ENCODE peak calls at places on chromosomes 7 and 10, in five cellular contexts. One of them, this sample, is unnamed.

GRCh38 chr10:11318812-11319598 is 292.4 kb downstream of the USP6NL start:
- DNase-seq in A549: no peak
- DNase-seq in choroid plexus epithelial cell: no peak
- DNase-seq in mucosa of descending colon: no peak
- DNase-seq in A673: no peak
- DNase-seq in this sample: no peak

GRCh38 chr10:96512997-96513685 is 585 bp downstream of the TLL2 start:
- DNase-seq in A549: peak; percentile 16
- DNase-seq in choroid plexus epithelial cell: peak; percentile 45
- DNase-seq in mucosa of descending colon: no peak
- DNase-seq in A673: no peak
- DNase-seq in this sample: peak; percentile 66

GRCh38 chr7:7352845-7353244 is 170.5 kb downstream of the C1GALT1 start:
- DNase-seq in A549: no peak
- DNase-seq in choroid plexus epithelial cell: no peak
- DNase-seq in mucosa of descending colon: no peak
- DNase-seq in A673: no peak
- DNase-seq in this sample: no peak

GRCh38 chr7:130420943-130421578 is 19.8 kb downstream of the CEP41 start:
- DNase-seq in A549: no peak
- DNase-seq in choroid plexus epithelial cell: peak; percentile 39
- DNase-seq in mucosa of descending colon: no peak
- DNase-seq in A673: no peak
- DNase-seq in this sample: no peak

GRCh38 chr7:50268990-50269389 is 35.5 kb upstream of the IKZF1 start:
- DNase-seq in A549: no peak
- DNase-seq in choroid plexus epithelial cell: no peak
- DNase-seq in mucosa of descending colon: no peak
- DNase-seq in A673: no peak
- DNase-seq in this sample: no peak

GRCh38 chr10:103752680-103753248 is 102.6 kb downstream of the SH3PXD2A start:
- DNase-seq in A549: no peak
- DNase-seq in choroid plexus epithelial cell: no peak
- DNase-seq in mucosa of descending colon: no peak
- DNase-seq in A673: no peak
- DNase-seq in this sample: peak; percentile 62

GRCh38 chr10:13351340-13351915 is 3.3 kb upstream of the SEPHS1 start:
- DNase-seq in A549: no peak
- DNase-seq in choroid plexus epithelial cell: no peak
- DNase-seq in mucosa of descending colon: no peak
- DNase-seq in A673: no peak
- DNase-seq in this sample: peak; percentile 64

GRCh38 chr10:78985973-78986372 is 82.8 kb upstream of the ZMIZ1 start:
- DNase-seq in A549: no peak
- DNase-seq in choroid plexus epithelial cell: no peak
- DNase-seq in mucosa of descending colon: no peak
- DNase-seq in A673: no peak
- DNase-seq in this sample: no peak

GRCh38 chr10:62492012-62492869 is 118.1 kb downstream of the ZNF365 start:
- DNase-seq in A549: no peak
- DNase-seq in choroid plexus epithelial cell: peak; percentile 56
- DNase-seq in mucosa of descending colon: no peak
- DNase-seq in A673: peak; percentile 43
- DNase-seq in this sample: peak; percentile 6

GRCh38 chr7:138981332-138982203 is at the start of gene KIAA1549:
- DNase-seq in A549: peak; percentile 67
- DNase-seq in choroid plexus epithelial cell: peak; percentile 64
- DNase-seq in mucosa of descending colon: peak; percentile 65
- DNase-seq in A673: peak; percentile 75
- DNase-seq in this sample: peak; percentile 57

GRCh38 chr10:34008641-34009040 is 674.2 kb upstream of the NRP1 start:
- DNase-seq in A549: no peak
- DNase-seq in choroid plexus epithelial cell: no peak
- DNase-seq in mucosa of descending colon: no peak
- DNase-seq in A673: no peak
- DNase-seq in this sample: no peak

GRCh38 chr10:878333-878753 is 53.2 kb downstream of the LARP4B start:
- DNase-seq in A549: no peak
- DNase-seq in choroid plexus epithelial cell: peak; percentile 56
- DNase-seq in mucosa of descending colon: no peak
- DNase-seq in A673: no peak
- DNase-seq in this sample: no peak

GRCh38 chr10:78318305-78318704 is 284.6 kb downstream of the RPS24 start:
- DNase-seq in A549: no peak
- DNase-seq in choroid plexus epithelial cell: no peak
- DNase-seq in mucosa of descending colon: no peak
- DNase-seq in A673: no peak
- DNase-seq in this sample: no peak

GRCh38 chr10:6228010-6228511 is 25.3 kb downstream of the PFKFB3 start:
- DNase-seq in A549: no peak
- DNase-seq in choroid plexus epithelial cell: peak; percentile 76
- DNase-seq in mucosa of descending colon: no peak
- DNase-seq in A673: no peak
- DNase-seq in this sample: no peak

GRCh38 chr7:66043681-66044497 is 31.7 kb upstream of the ASL start:
- DNase-seq in A549: no peak
- DNase-seq in choroid plexus epithelial cell: peak; percentile 33
- DNase-seq in mucosa of descending colon: peak; percentile 80
- DNase-seq in A673: no peak
- DNase-seq in this sample: peak; percentile 36

GRCh38 chr7:116762951-116763350 is 91.0 kb downstream of the MET start:
- DNase-seq in A549: no peak
- DNase-seq in choroid plexus epithelial cell: no peak
- DNase-seq in mucosa of descending colon: no peak
- DNase-seq in A673: no peak
- DNase-seq in this sample: no peak

GRCh38 chr7:1908823-1909420 is 238.8 kb downstream of the ELFN1 start:
- DNase-seq in A549: no peak
- DNase-seq in choroid plexus epithelial cell: no peak
- DNase-seq in mucosa of descending colon: peak; percentile 37
- DNase-seq in A673: no peak
- DNase-seq in this sample: no peak
- TF ChIP-seq CTCF in A549: no peak
- TF ChIP-seq CTCF in choroid plexus epithelial cell: no peak
- TF ChIP-seq CTCF in mucosa of descending colon: no peak
- TF ChIP-seq CTCF in A673: no peak
- TF ChIP-seq CTCF in this sample: no peak

GRCh38 chr7:73893342-73894101 is 32.6 kb downstream of the TMEM270 start:
- DNase-seq in A549: no peak
- DNase-seq in choroid plexus epithelial cell: no peak
- DNase-seq in mucosa of descending colon: peak; percentile 31
- DNase-seq in A673: no peak
- DNase-seq in this sample: no peak

GRCh38 chr7:73896454-73896853 is 35.5 kb downstream of the TMEM270 start:
- DNase-seq in A549: no peak
- DNase-seq in choroid plexus epithelial cell: no peak
- DNase-seq in mucosa of descending colon: no peak
- DNase-seq in A673: no peak
- DNase-seq in this sample: no peak

GRCh38 chr7:73892003-73892975 is 31.3 kb downstream of the TMEM270 start:
- DNase-seq in A549: no peak
- DNase-seq in choroid plexus epithelial cell: peak; percentile 55
- DNase-seq in mucosa of descending colon: no peak
- DNase-seq in A673: no peak
- DNase-seq in this sample: no peak

GRCh38 chr7:73895626-73896025 is 34.7 kb downstream of the TMEM270 start:
- DNase-seq in A549: no peak
- DNase-seq in choroid plexus epithelial cell: no peak
- DNase-seq in mucosa of descending colon: no peak
- DNase-seq in A673: no peak
- DNase-seq in this sample: no peak

GRCh38 chr7:73894851-73895441 is 34.0 kb downstream of the TMEM270 start:
- DNase-seq in A549: peak; percentile 76
- DNase-seq in choroid plexus epithelial cell: peak; percentile 61
- DNase-seq in mucosa of descending colon: peak; percentile 78
- DNase-seq in A673: no peak
- DNase-seq in this sample: no peak
- TF ChIP-seq CTCF in A549: no peak
- TF ChIP-seq CTCF in choroid plexus epithelial cell: no peak
- TF ChIP-seq CTCF in mucosa of descending colon: no peak
- TF ChIP-seq CTCF in A673: no peak
- TF ChIP-seq CTCF in this sample: no peak

GRCh38 chr10:44854693-44855350 is 56.3 kb upstream of the TMEM72 start:
- DNase-seq in A549: no peak
- DNase-seq in choroid plexus epithelial cell: no peak
- DNase-seq in mucosa of descending colon: no peak
- DNase-seq in A673: no peak
- DNase-seq in this sample: no peak

GRCh38 chr10:44851413-44851812 is 59.7 kb upstream of the TMEM72 start:
- DNase-seq in A549: no peak
- DNase-seq in choroid plexus epithelial cell: no peak
- DNase-seq in mucosa of descending colon: no peak
- DNase-seq in A673: no peak
- DNase-seq in this sample: no peak

GRCh38 chr10:44853796-44854195 is 57.3 kb upstream of the TMEM72 start:
- DNase-seq in A549: no peak
- DNase-seq in choroid plexus epithelial cell: no peak
- DNase-seq in mucosa of descending colon: no peak
- DNase-seq in A673: no peak
- DNase-seq in this sample: no peak

GRCh38 chr10:44851881-44852280 is 59.3 kb upstream of the TMEM72 start:
- DNase-seq in A549: no peak
- DNase-seq in choroid plexus epithelial cell: no peak
- DNase-seq in mucosa of descending colon: no peak
- DNase-seq in A673: no peak
- DNase-seq in this sample: no peak

GRCh38 chr10:44853148-44853734 is 57.9 kb upstream of the TMEM72 start:
- DNase-seq in A549: no peak
- DNase-seq in choroid plexus epithelial cell: peak; percentile 65
- DNase-seq in mucosa of descending colon: no peak
- DNase-seq in A673: no peak
- DNase-seq in this sample: no peak
- TF ChIP-seq CTCF in A549: no peak
- TF ChIP-seq CTCF in choroid plexus epithelial cell: peak; percentile 66
- TF ChIP-seq CTCF in mucosa of descending colon: no peak
- TF ChIP-seq CTCF in A673: peak; percentile 22
- TF ChIP-seq CTCF in this sample: no peak

GRCh38 chr7:956031-956430 is 1.6 kb upstream of the ADAP1 start:
- DNase-seq in A549: no peak
- DNase-seq in choroid plexus epithelial cell: no peak
- DNase-seq in mucosa of descending colon: peak; percentile 23
- DNase-seq in A673: no peak
- DNase-seq in this sample: no peak

GRCh38 chr7:959271-959670 is 4.8 kb upstream of the ADAP1 start:
- DNase-seq in A549: no peak
- DNase-seq in choroid plexus epithelial cell: no peak
- DNase-seq in mucosa of descending colon: peak; percentile 46
- DNase-seq in A673: peak; percentile 95
- DNase-seq in this sample: no peak

GRCh38 chr7:960269-960871 is 5.9 kb upstream of the ADAP1 start:
- DNase-seq in A549: no peak
- DNase-seq in choroid plexus epithelial cell: no peak
- DNase-seq in mucosa of descending colon: peak; percentile 43
- DNase-seq in A673: no peak
- DNase-seq in this sample: no peak

GRCh38 chr7:957418-958220 is 3.1 kb upstream of the ADAP1 start:
- DNase-seq in A549: no peak
- DNase-seq in choroid plexus epithelial cell: no peak
- DNase-seq in mucosa of descending colon: peak; percentile 66
- DNase-seq in A673: no peak
- DNase-seq in this sample: no peak

DNA sequence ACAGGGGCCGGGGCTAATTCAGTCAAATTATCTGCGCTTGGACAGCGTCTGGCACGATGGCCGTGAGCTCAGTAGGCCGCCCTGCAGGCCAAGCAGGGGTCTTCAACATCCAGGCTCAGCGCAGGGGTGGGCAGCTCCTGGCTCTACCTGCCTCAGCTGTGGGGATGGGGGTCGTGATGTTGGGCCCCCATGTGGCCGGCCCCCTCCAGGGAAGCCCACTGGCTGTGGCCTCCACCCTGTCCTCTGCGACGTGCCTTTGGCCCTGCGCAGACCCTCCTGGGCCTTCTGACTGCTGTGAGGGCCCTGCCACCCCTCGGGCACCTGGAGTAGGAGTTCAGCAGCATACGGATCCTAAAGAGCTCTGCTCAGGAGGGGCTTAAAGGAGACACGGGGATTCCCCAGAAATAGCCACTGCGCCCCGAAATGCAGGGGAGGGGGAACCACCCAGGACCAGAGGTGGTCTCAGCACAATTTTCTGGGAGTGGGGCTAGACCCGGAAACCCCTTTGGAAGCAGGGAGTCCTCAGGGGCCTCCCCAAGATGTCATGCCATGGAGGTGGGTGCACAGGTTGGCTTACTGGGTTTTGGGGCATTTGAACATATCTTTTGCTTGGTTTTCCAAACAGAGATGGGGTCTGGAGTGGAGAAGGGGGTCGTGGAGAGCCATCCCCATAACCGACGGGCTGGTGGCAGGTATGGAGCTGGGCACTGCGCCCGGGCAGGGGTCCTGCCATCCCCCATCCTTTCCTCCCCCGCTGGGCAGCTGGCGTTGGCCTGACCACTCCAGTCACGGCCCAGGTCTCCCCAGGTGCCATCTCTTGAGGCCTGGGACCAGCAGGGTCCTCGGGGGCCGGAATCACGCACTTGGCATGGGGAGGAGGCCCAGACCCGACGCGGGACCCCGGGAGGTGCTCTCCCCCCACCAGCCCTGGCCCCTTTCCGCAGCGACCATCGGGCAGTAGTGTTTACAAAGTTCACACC is 4.0 kb upstream of the ADAP1 start:
- DNase-seq in A549: no peak
- DNase-seq in choroid plexus epithelial cell: no peak
- DNase-seq in mucosa of descending colon: peak; percentile 50
- DNase-seq in A673: no peak
- DNase-seq in this sample: no peak
- TF ChIP-seq CTCF in A549: no peak
- TF ChIP-seq CTCF in choroid plexus epithelial cell: no peak
- TF ChIP-seq CTCF in mucosa of descending colon: no peak
- TF ChIP-seq CTCF in A673: no peak
- TF ChIP-seq CTCF in this sample: no peak

DNA sequence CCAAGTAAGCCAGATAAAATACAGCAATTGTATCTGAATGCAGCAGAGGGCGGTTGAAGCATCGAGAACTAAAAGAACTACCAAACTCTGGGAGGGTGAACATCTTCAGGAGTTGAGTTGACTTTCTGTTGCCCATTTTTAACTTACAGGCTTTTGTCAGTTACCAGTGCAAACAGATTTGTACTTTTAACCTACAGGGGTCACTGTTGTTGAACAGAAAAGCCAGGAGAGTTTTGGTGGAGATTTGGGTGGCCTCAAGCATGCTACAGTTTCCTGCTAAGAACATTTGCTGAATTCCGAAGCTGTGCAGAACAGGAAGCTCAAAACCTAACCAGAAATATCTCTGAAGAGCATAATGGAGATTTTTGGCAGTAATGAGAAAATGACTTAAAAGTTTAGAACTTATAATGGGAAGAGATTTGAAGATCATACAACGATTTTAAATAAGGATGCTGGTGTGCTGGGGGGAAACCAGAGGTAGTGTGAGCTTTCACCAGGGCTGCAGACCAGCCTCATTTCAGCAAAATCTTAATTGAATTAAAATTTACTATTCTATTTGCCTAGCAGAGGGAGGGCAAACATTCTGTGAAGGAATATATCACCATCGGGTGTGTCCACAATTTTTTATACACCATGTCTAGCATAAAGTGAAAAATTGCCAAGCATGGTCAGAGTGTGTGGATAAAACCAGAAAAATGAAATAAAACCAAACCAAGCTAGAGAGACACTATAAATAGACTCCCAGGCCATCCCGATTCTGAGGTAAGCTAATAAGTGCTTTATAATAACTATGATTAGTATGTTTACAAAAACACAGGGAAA is 208.6 kb upstream of the CCDC6 start:
- DNase-seq in A549: peak; percentile 35
- DNase-seq in choroid plexus epithelial cell: peak; percentile 90
- DNase-seq in mucosa of descending colon: no peak
- DNase-seq in A673: peak; percentile 72
- DNase-seq in this sample: peak; percentile 3
- TF ChIP-seq CTCF in A549: peak; percentile 77
- TF ChIP-seq CTCF in choroid plexus epithelial cell: peak; percentile 73
- TF ChIP-seq CTCF in mucosa of descending colon: no peak
- TF ChIP-seq CTCF in A673: peak; percentile 63
- TF ChIP-seq CTCF in this sample: peak; percentile 74

This sample was measured in activated CD8-positive, alpha-beta T cell treated with anti-CD3 and anti-CD28 coated beads for 36 hours.